ENCODE peak calls at places on chromosomes 7 and 10, in seven cellular contexts. S, Q, Z, I, L, M and V are unnamed samples.

GRCh38 chr10:71748671-71749191 is 24.6 kb downstream of the VSIR start:
- DNase-seq in S (no peak), Q (peak), Z (no peak), I (peak), L (peak), M (peak), V (peak)

GRCh38 chr7:33108591-33108930 is 643 bp downstream of the RP9 start:
- DNase-seq in S (peak), Q (peak), Z (no peak), I (no peak), L (no peak), M (no peak), V (no peak)

GRCh38 chr10:34544400-34544799 is 270.7 kb downstream of the PARD3 start:
- DNase-seq in S (no peak), Q (no peak), Z (no peak), I (no peak), L (no peak), M (no peak), V (no peak)

GRCh38 chr10:35765996-35766395 is 123.9 kb upstream of the FZD8 start:
- DNase-seq in S (no peak), Q (no peak), Z (no peak), I (no peak), L (no peak), M (no peak), V (no peak)

GRCh38 chr7:138705122-138705521 is 4.0 kb upstream of the SVOPL start:
- DNase-seq in S (no peak), Q (no peak), Z (no peak), I (no peak), L (no peak), M (no peak), V (no peak)

GRCh38 chr10:8617792-8618191 is 563.3 kb downstream of the GATA3 start:
- DNase-seq in S (no peak), Q (no peak), Z (no peak), I (no peak), L (no peak), M (no peak), V (no peak)

GRCh38 chr7:41147651-41148360 is 555.1 kb downstream of the INHBA start:
- DNase-seq in S (no peak), Q (no peak), Z (no peak), I (no peak), L (no peak), M (no peak), V (no peak)

GRCh38 chr10:3902054-3902808 is 117.2 kb upstream of the KLF6 start:
- DNase-seq in S (no peak), Q (peak), Z (no peak), I (no peak), L (no peak), M (no peak), V (no peak)

GRCh38 chr7:30770936-30771858 is at the start of gene MINDY4:
- DNase-seq in S (peak), Q (peak), Z (peak), I (peak), L (peak), M (peak), V (peak)

GRCh38 chr7:92969061-92969460 is 132.7 kb upstream of the CDK6 start:
- DNase-seq in S (no peak), Q (no peak), Z (no peak), I (no peak), L (no peak), M (no peak), V (no peak)

GRCh38 chr7:92968502-92968901 is 132.1 kb upstream of the CDK6 start:
- DNase-seq in S (no peak), Q (no peak), Z (no peak), I (no peak), L (no peak), M (no peak), V (no peak)

GRCh38 chr7:92973964-92974363 is 137.6 kb upstream of the CDK6 start:
- DNase-seq in S (no peak), Q (no peak), Z (no peak), I (no peak), L (no peak), M (no peak), V (no peak)

GRCh38 chr7:92976931-92977330 is 140.6 kb upstream of the CDK6 start:
- DNase-seq in S (no peak), Q (no peak), Z (no peak), I (no peak), L (no peak), M (no peak), V (no peak)

DNA sequence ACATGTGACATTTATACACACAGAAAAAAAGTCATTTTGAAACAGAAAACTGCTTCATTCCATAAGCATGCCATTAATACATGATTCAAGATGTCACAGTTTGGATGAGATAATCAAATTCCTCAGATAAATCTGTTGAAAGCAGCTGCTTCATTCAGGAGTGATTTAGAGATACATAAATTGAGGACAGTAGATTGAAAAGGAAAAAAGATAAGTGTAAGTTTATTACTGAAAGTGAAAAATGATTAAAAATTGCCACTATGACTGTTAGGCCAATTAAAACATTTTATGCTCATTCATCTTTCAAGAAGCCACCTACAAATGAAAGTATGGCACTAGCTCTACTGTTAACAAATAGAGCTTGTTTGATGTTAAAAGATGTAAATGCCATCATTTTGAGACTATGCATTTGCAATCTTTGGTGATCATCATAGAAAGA is 136.9 kb upstream of the CDK6 start:
- DNase-seq in S (no peak), Q (no peak), Z (no peak), I (no peak), L (no peak), M (no peak), V (no peak)
- TF ChIP-seq EP300 in S (no peak), Q (no peak), Z (no peak), I (no peak), L (no peak), M (no peak), V (no peak)

GRCh38 chr10:13500201-13500600 is 28.6 kb downstream of the BEND7 start:
- DNase-seq in S (no peak), Q (no peak), Z (no peak), I (no peak), L (no peak), M (no peak), V (no peak)
- TF ChIP-seq EP300 in S (no peak), Q (no peak), Z (no peak), I (no peak), L (no peak), M (no peak), V (no peak)

DNA sequence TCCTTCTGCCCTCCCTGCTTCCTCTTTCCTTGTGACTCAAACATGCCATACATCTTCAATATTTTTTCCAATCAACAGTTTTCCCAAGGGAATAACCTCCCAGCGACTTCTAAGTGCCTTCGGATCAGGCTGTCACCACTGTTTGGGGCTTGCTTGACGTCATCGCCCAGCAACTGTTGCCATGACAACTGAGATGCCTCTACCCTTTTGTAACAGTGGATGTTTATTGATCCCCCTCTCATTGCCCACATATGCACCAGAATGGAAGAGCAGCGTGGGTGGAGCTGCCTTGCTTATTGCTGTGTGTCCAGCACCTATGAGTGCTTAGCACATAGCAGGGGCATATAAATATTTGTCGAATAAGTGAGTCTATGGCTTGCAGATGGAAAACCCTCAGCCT is 14.4 kb downstream of the FFAR4 start:
- DNase-seq in S (no peak), Q (no peak), Z (no peak), I (no peak), L (no peak), M (no peak), V (no peak)
- TF ChIP-seq EP300 in S (no peak), Q (no peak), Z (no peak), I (no peak), L (no peak), M (no peak), V (no peak)

GRCh38 chr7:47416454-47417121 is 165.3 kb downstream of the TNS3 start:
- DNase-seq in S (no peak), Q (no peak), Z (peak), I (no peak), L (peak), M (no peak), V (no peak)

GRCh38 chr7:47417122-47417480 is 164.8 kb downstream of the TNS3 start:
- DNase-seq in S (no peak), Q (no peak), Z (peak), I (no peak), L (no peak), M (no peak), V (no peak)

GRCh38 chr7:47414342-47415288 is 167.3 kb downstream of the TNS3 start:
- DNase-seq in S (no peak), Q (no peak), Z (peak), I (no peak), L (peak), M (no peak), V (no peak)

GRCh38 chr7:47413526-47414341 is 168.2 kb downstream of the TNS3 start:
- DNase-seq in S (no peak), Q (no peak), Z (peak), I (no peak), L (peak), M (no peak), V (no peak)

DNA sequence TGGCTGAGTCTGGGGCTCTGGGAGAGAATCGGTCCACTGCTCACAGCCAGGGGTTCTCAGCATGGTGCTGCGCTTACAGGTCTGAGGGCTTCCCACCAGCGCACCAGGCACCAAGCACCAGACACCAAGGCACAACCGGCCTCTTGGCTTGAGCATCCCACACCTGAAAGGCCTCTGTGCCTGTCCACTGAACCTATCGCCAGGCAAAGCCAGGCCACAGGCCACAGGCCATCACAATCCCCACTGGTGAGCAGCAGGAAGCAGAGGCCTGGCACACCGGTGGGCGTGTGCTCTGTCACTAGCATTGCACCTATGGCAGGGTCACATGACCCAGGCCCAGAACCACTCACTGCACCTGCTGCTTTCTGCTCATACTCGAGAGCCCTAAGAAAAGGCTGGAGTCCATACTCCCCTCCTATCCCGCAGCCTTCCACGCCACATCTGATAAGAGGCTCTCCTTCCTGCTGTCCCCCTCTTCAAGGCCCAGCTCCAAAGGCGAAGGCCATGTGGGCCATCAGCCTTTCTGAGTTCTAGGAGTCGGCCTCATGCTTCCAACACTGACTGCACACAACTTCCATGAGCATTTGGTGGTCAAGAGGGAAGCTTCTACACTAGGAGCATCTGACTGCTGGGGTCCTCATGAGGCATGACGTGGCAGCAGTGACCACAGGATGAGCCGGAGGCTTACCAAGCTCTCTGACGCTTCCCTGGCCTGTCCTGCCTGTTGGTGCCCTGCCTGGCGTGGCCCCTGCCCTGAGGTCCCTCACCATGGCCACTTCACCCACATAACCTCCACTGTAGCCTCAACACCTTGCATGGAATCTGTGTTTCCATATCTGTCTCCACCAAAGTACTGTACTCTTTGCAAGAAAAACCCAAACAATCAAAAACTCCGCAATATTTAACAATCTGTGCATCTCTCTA is 166.4 kb downstream of the TNS3 start:
- DNase-seq in S (no peak), Q (no peak), Z (peak), I (no peak), L (peak), M (no peak), V (no peak)
- TF ChIP-seq EP300 in S (no peak), Q (no peak), Z (no peak), I (no peak), L (no peak), M (no peak), V (no peak)